ENCODE peak calls at places on chromosomes 16 and 17, in five cellular contexts. K is hepatocyte, I is AG20443, N is LoVo, T is AG09309. B is an unnamed sample.

GRCh38 chr16:1193825-1194581 is 31.1 kb downstream of the TPSG1 start:
- DNase-seq in T (no peak), I (no peak), N (no peak), K (no peak), B (no peak)

GRCh38 chr16:86507173-86508027 is 2.9 kb upstream of the FOXF1 start:
- DNase-seq in T (no peak), N (no peak), K (no peak), I (no peak), B (no peak)

GRCh38 chr17:42365136-42365535 is 23.1 kb downstream of the STAT3 start:
- DNase-seq in K (peak; percentile 66), T (peak; percentile 74), N (no peak), I (peak; percentile 71), B (no peak)

GRCh38 chr17:57294629-57295501 is 38.5 kb downstream of the MSI2 start:
- DNase-seq in I (no peak), T (no peak), K (no peak), N (peak; percentile 89), B (no peak)

GRCh38 chr16:23320695-23321094 is 18.6 kb downstream of the SCNN1B start:
- DNase-seq in T (no peak), N (no peak), K (no peak), I (no peak), B (no peak)

GRCh38 chr17:66965801-66966528 is 1.5 kb downstream of the CACNG4 start:
- DNase-seq in N (no peak), T (no peak), I (no peak), K (peak; percentile 29), B (no peak)

GRCh38 chr16:63185235-63185780 is 1149.1 kb upstream of the CDH8 start:
- DNase-seq in T (no peak), K (no peak), N (no peak), I (no peak), B (no peak)

GRCh38 chr16:281660-282249 is 1.2 kb upstream of the PDIA2 start:
- DNase-seq in K (no peak), T (no peak), I (no peak), N (no peak), B (no peak)

GRCh38 chr16:54242199-54242598 is 44.4 kb downstream of the IRX3 start:
- DNase-seq in N (no peak), K (no peak), I (no peak), T (no peak), B (no peak)

GRCh38 chr16:55703003-55704001 is 47.5 kb downstream of the SLC6A2 start:
- DNase-seq in N (peak; percentile 57), K (peak; percentile 76), T (peak; percentile 21), I (peak; percentile 67), B (no peak)